ENCODE peak calls at places on chromosomes 2 and 18, in seven cellular contexts. One of them, this sample, is unnamed.
A peak's percentile ranks its signal among the peaks of the same experiment; 100 is the strongest.

GRCh38 chr2:69345434-69345833 is 41.6 kb downstream of the GFPT1 start:
- DNase-seq in cardiac fibroblast: peak; percentile 20
- DNase-seq in iris pigment epithelial cell: peak; percentile 61
- DNase-seq in LoVo: no peak
- DNase-seq in SIG-M5: no peak
- DNase-seq in CD4-positive, alpha-beta memory T cell: no peak
- DNase-seq in NCI-H345: no peak
- DNase-seq in this sample: no peak

GRCh38 chr2:132417430-132418035 is 928 bp downstream of the GPR39 start:
- DNase-seq in SIG-M5: no peak
- DNase-seq in NCI-H345: no peak
- DNase-seq in cardiac fibroblast: no peak
- DNase-seq in LoVo: no peak
- DNase-seq in iris pigment epithelial cell: no peak
- DNase-seq in CD4-positive, alpha-beta memory T cell: no peak
- DNase-seq in this sample: no peak

GRCh38 chr18:3892141-3892540 is 442.2 kb downstream of the TGIF1 start:
- DNase-seq in NCI-H345: no peak
- DNase-seq in cardiac fibroblast: no peak
- DNase-seq in LoVo: no peak
- DNase-seq in iris pigment epithelial cell: no peak
- DNase-seq in SIG-M5: no peak
- DNase-seq in CD4-positive, alpha-beta memory T cell: no peak
- DNase-seq in this sample: no peak

GRCh38 chr2:28449489-28450395 is 46.1 kb upstream of the PLB1 start:
- DNase-seq in NCI-H345: no peak
- DNase-seq in iris pigment epithelial cell: peak; percentile 64
- DNase-seq in LoVo: peak; percentile 42
- DNase-seq in SIG-M5: no peak
- DNase-seq in cardiac fibroblast: peak; percentile 69
- DNase-seq in CD4-positive, alpha-beta memory T cell: no peak
- DNase-seq in this sample: no peak

GRCh38 chr2:163604941-163605555 is 130.8 kb downstream of the FIGN start:
- DNase-seq in LoVo: no peak
- DNase-seq in NCI-H345: no peak
- DNase-seq in SIG-M5: no peak
- DNase-seq in iris pigment epithelial cell: peak; percentile 83
- DNase-seq in cardiac fibroblast: peak; percentile 78
- DNase-seq in CD4-positive, alpha-beta memory T cell: no peak
- DNase-seq in this sample: peak; percentile 30

GRCh38 chr18:70194227-70194890 is 11.1 kb downstream of the RTTN start:
- DNase-seq in LoVo: no peak
- DNase-seq in SIG-M5: no peak
- DNase-seq in iris pigment epithelial cell: no peak
- DNase-seq in CD4-positive, alpha-beta memory T cell: no peak
- DNase-seq in NCI-H345: no peak
- DNase-seq in cardiac fibroblast: no peak
- DNase-seq in this sample: no peak

GRCh38 chr18:10201655-10202054 is 252.8 kb upstream of the APCDD1 start:
- DNase-seq in CD4-positive, alpha-beta memory T cell: no peak
- DNase-seq in NCI-H345: no peak
- DNase-seq in SIG-M5: no peak
- DNase-seq in cardiac fibroblast: no peak
- DNase-seq in LoVo: no peak
- DNase-seq in iris pigment epithelial cell: no peak
- DNase-seq in this sample: no peak

GRCh38 chr2:45675130-45675812 is 23.8 kb downstream of the PRKCE start:
- DNase-seq in SIG-M5: no peak
- DNase-seq in CD4-positive, alpha-beta memory T cell: no peak
- DNase-seq in NCI-H345: no peak
- DNase-seq in iris pigment epithelial cell: no peak
- DNase-seq in cardiac fibroblast: peak; percentile 55
- DNase-seq in LoVo: peak; percentile 77
- DNase-seq in this sample: no peak

GRCh38 chr2:242024751-242025355 is 155.3 kb downstream of the RTP5 start:
- DNase-seq in SIG-M5: no peak
- DNase-seq in NCI-H345: no peak
- DNase-seq in iris pigment epithelial cell: no peak
- DNase-seq in cardiac fibroblast: no peak
- DNase-seq in LoVo: no peak
- DNase-seq in CD4-positive, alpha-beta memory T cell: no peak
- DNase-seq in this sample: no peak

GRCh38 chr2:201965550-201965949 is 68.1 kb upstream of the FZD7 start:
- DNase-seq in NCI-H345: no peak
- DNase-seq in SIG-M5: no peak
- DNase-seq in iris pigment epithelial cell: no peak
- DNase-seq in cardiac fibroblast: no peak
- DNase-seq in LoVo: no peak
- DNase-seq in CD4-positive, alpha-beta memory T cell: no peak
- DNase-seq in this sample: no peak

GRCh38 chr18:55764382-55764781 is 176.4 kb upstream of the TCF4 start:
- DNase-seq in iris pigment epithelial cell: peak; percentile 25
- DNase-seq in NCI-H345: no peak
- DNase-seq in SIG-M5: no peak
- DNase-seq in LoVo: no peak
- DNase-seq in cardiac fibroblast: no peak
- DNase-seq in CD4-positive, alpha-beta memory T cell: no peak
- DNase-seq in this sample: no peak